ENCODE peak calls at places on chromosome X, in ten cellular contexts. Q, K, V, T, P, B, O, E, S and U are unnamed samples.
A peak's percentile ranks its signal among the peaks of the same experiment; 100 is the strongest.

GRCh38 chrX:101452051-101452450 is 33.2 kb upstream of the ARMCX4 start:
- DNase-seq in O (no peak), Q (no peak), P (no peak), T (no peak), S (no peak), V (no peak), K (no peak), E (no peak), B (peak; percentile 40), U (no peak)

GRCh38 chrX:13177921-13178320 is 133.5 kb upstream of the FAM9C start:
- DNase-seq in V (no peak), B (no peak), S (no peak), O (no peak), P (no peak), K (no peak), E (no peak), Q (no peak), T (no peak), U (no peak)

GRCh38 chrX:38320819-38321218 is 6.5 kb downstream of the RPGR start:
- DNase-seq in B (no peak), S (no peak), O (no peak), V (no peak), Q (no peak), K (no peak), E (no peak), P (no peak), T (no peak), U (no peak)

GRCh38 chrX:15158736-15159406 is 111.0 kb downstream of the ASB9 start:
- DNase-seq in B (no peak), T (no peak), V (no peak), O (peak; percentile 5), P (no peak), Q (no peak), S (no peak), K (no peak), E (no peak), U (no peak)

GRCh38 chrX:44570524-44570923 is 27.9 kb upstream of the FUNDC1 start:
- DNase-seq in K (peak; percentile 18), T (no peak), O (peak; percentile 27), B (peak; percentile 24), E (no peak), P (no peak), Q (no peak), V (no peak), S (no peak), U (no peak)

GRCh38 chrX:68889244-68889643 is 60.4 kb downstream of the EFNB1 start:
- DNase-seq in V (no peak), P (no peak), Q (no peak), T (no peak), K (no peak), B (no peak), S (no peak), E (no peak), O (no peak), U (no peak)

GRCh38 chrX:74535211-74535621 is 79.2 kb downstream of the RLIM start:
- DNase-seq in O (no peak), B (peak; percentile 66), E (peak; percentile 69), T (no peak), S (peak; percentile 98), Q (peak; percentile 33), K (peak; percentile 23), P (no peak), V (no peak), U (peak; percentile 30)

GRCh38 chrX:153865321-153865580 is 20.7 kb downstream of the L1CAM start:
- DNase-seq in T (peak; percentile 2), P (no peak), Q (no peak), K (no peak), V (no peak), E (no peak), S (no peak), B (no peak), O (no peak), U (no peak)

GRCh38 chrX:129144172-129145038 is 378.9 kb downstream of the SMARCA1 start:
- DNase-seq in K (no peak), T (no peak), E (no peak), Q (no peak), O (no peak), B (peak; percentile 8), P (no peak), V (no peak), S (no peak), U (no peak)

GRCh38 chrX:21408776-21409175 is 34.6 kb downstream of the CNKSR2 start:
- DNase-seq in K (no peak), O (no peak), T (no peak), Q (no peak), P (no peak), B (no peak), E (no peak), S (no peak), V (no peak), U (no peak)

GRCh38 chrX:63250253-63250868 is 100.8 kb downstream of the SPIN4 start:
- DNase-seq in O (peak; percentile 71), E (peak; percentile 73), T (no peak), S (no peak), B (peak; percentile 82), P (peak; percentile 39), K (peak; percentile 90), Q (no peak), V (no peak), U (peak; percentile 74)

GRCh38 chrX:135295238-135295943 is 13.9 kb upstream of the ETDC start:
- DNase-seq in K (no peak), O (no peak), B (peak; percentile 64), V (no peak), Q (peak; percentile 48), E (peak; percentile 81), T (peak; percentile 4), P (peak; percentile 18), S (no peak), U (no peak)

GRCh38 chrX:19334945-19335626 is 8.6 kb upstream of the PDHA1 start:
- DNase-seq in T (no peak), E (peak; percentile 62), V (no peak), Q (no peak), B (peak; percentile 53), S (peak; percentile 53), O (peak; percentile 41), K (peak; percentile 72), P (peak; percentile 14), U (peak; percentile 61)

GRCh38 chrX:50770702-50771101 is 43.3 kb downstream of the SHROOM4 start:
- DNase-seq in T (no peak), O (no peak), S (no peak), E (no peak), B (peak; percentile 11), P (no peak), V (no peak), Q (no peak), K (no peak), U (no peak)

GRCh38 chrX:51852621-51853020 is 40.8 kb upstream of the MAGED1 start:
- DNase-seq in O (no peak), P (no peak), V (no peak), E (peak; percentile 1), T (no peak), S (no peak), Q (no peak), K (no peak), B (no peak), U (no peak)

GRCh38 chrX:389021-389441 is 2.3 kb upstream of the PPP2R3B start:
- DNase-seq in S (no peak), O (no peak), B (no peak), P (no peak), K (no peak), T (no peak), Q (peak; percentile 79), V (no peak), E (no peak), U (no peak)

GRCh38 chrX:17007134-17007768 is 60.8 kb downstream of the REPS2 start:
- DNase-seq in Q (peak; percentile 19), E (peak; percentile 41), V (no peak), B (peak; percentile 23), S (peak; percentile 86), P (no peak), O (peak; percentile 36), T (peak; percentile 2), K (no peak), U (peak; percentile 22)

GRCh38 chrX:49300703-49301102 is 2.7 kb upstream of the GAGE10 start:
- DNase-seq in P (no peak), V (no peak), T (no peak), K (no peak), S (no peak), O (no peak), Q (no peak), B (no peak), E (no peak), U (no peak)

GRCh38 chrX:119757979-119758681 is at the start of gene SOWAHD:
- DNase-seq in K (no peak), V (no peak), E (peak; percentile 60), T (no peak), B (no peak), O (no peak), S (peak; percentile 13), P (no peak), Q (peak; percentile 5), U (peak; percentile 25)

GRCh38 chrX:55008571-55009358 is 8.6 kb downstream of the APEX2 start:
- DNase-seq in O (peak; percentile 83), K (no peak), B (peak; percentile 10), P (no peak), Q (no peak), V (no peak), S (no peak), T (no peak), E (no peak), U (no peak)

GRCh38 chrX:15242899-15243555 is 26.9 kb downstream of the ASB9 start:
- DNase-seq in S (peak; percentile 60), T (peak; percentile 9), E (peak; percentile 5), V (no peak), K (peak; percentile 73), Q (peak; percentile 0), B (peak; percentile 63), P (peak; percentile 5), O (peak; percentile 65), U (peak; percentile 42)

GRCh38 chrX:130079824-130080406 is 30.4 kb downstream of the ELF4 start:
- DNase-seq in E (peak; percentile 76), S (peak; percentile 88), P (peak; percentile 58), T (no peak), V (no peak), Q (peak; percentile 35), K (peak; percentile 69), B (peak; percentile 58), O (peak; percentile 23), U (peak; percentile 57)

GRCh38 chrX:124791492-124792095 is 445.2 kb downstream of the SH2D1A start:
- DNase-seq in E (no peak), V (no peak), K (no peak), P (no peak), B (no peak), T (no peak), Q (no peak), O (no peak), S (no peak), U (no peak)

GRCh38 chrX:141301017-141301416 is 58.7 kb upstream of the SPANXC start:
- DNase-seq in Q (no peak), B (no peak), T (no peak), O (no peak), V (no peak), S (no peak), P (no peak), K (no peak), E (no peak), U (no peak)

GRCh38 chrX:7047951-7048350 is 99.6 kb upstream of the STS start:
- DNase-seq in S (peak; percentile 7), T (no peak), K (no peak), E (no peak), B (peak; percentile 6), P (no peak), Q (no peak), O (no peak), V (no peak), U (no peak)

GRCh38 chrX:15750611-15751159 is 12.6 kb downstream of the CA5B start:
- DNase-seq in P (no peak), T (no peak), K (no peak), V (no peak), E (no peak), B (no peak), S (no peak), O (no peak), Q (no peak), U (no peak)

GRCh38 chrX:65406532-65406931 is 128.1 kb downstream of the LAS1L start:
- DNase-seq in E (peak; percentile 2), K (no peak), P (no peak), T (no peak), O (no peak), S (peak; percentile 17), V (no peak), Q (no peak), B (no peak), U (no peak)

GRCh38 chrX:276588-277171 is 4.5 kb upstream of the PLCXD1 start:
- DNase-seq in S (no peak), K (peak; percentile 91), E (peak; percentile 27), T (no peak), V (no peak), O (no peak), Q (no peak), P (no peak), B (peak; percentile 54), U (peak; percentile 6)